ENCODE peak calls at places on chromosomes 1 and 21, in six cellular contexts. C is ovary, Q is breast epithelium, B is spleen, I is tibial nerve, S is gastrocnemius medialis. A is an unnamed sample.

GRCh38 chr1:9538669-9539164 is 548 bp upstream of the SLC25A33 start:
- DNase-seq in B (peak), Q (no peak), S (no peak), C (peak), I (no peak), A (no peak)

GRCh38 chr1:14945132-14946010 is 208.2 kb upstream of the TMEM51 start:
- DNase-seq in S (no peak), C (peak), B (no peak), I (no peak), Q (no peak), A (no peak)

GRCh38 chr1:156238248-156238647 is 3.7 kb upstream of the BGLAP start:
- DNase-seq in S (no peak), C (no peak), Q (no peak), I (no peak), B (no peak), A (no peak)

GRCh38 chr1:168879906-168880734 is 151.1 kb upstream of the DPT start:
- DNase-seq in S (peak), Q (no peak), C (peak), B (no peak), I (peak), A (no peak)

GRCh38 chr1:111407297-111407696 is 20.2 kb downstream of the OVGP1 start:
- DNase-seq in C (no peak), I (no peak), S (no peak), B (no peak), Q (no peak), A (no peak)

GRCh38 chr1:52552236-52552504 is 722 bp downstream of the TUT4 start:
- DNase-seq in I (peak), C (peak), S (peak), B (peak), Q (no peak), A (peak)

GRCh38 chr1:67627336-67627735 is 57.7 kb upstream of the GADD45A start:
- DNase-seq in Q (no peak), S (no peak), C (no peak), B (no peak), I (no peak), A (no peak)

GRCh38 chr1:234680331-234680904 is 70.4 kb upstream of the IRF2BP2 start:
- DNase-seq in C (no peak), S (no peak), Q (peak), B (no peak), I (no peak), A (no peak)

GRCh38 chr1:155085504-155086181 is 7.0 kb downstream of the EFNA3 start:
- DNase-seq in S (peak), B (peak), Q (peak), C (peak), I (peak), A (no peak)

GRCh38 chr21:41396452-41397107 is 29.5 kb upstream of the MX1 start:
- DNase-seq in I (no peak), C (no peak), B (peak), S (peak), Q (peak), A (no peak)

GRCh38 chr1:156601122-156601830 is at the start of gene GPATCH4:
- DNase-seq in Q (peak), S (peak), B (peak), C (peak), I (peak), A (no peak)

GRCh38 chr1:35243681-35244080 is 24.8 kb upstream of the ZMYM4 start:
- DNase-seq in C (no peak), B (no peak), I (peak), S (no peak), Q (no peak), A (no peak)

GRCh38 chr1:1307908-1308755 is at the start of the genes ACAP3 and PUSL1:
- DNase-seq in Q (peak), I (peak), S (peak), B (peak), C (peak), A (peak)

GRCh38 chr1:109959974-109960744 is 24.4 kb upstream of the AHCYL1 start:
- DNase-seq in I (no peak), C (no peak), B (no peak), S (no peak), Q (no peak), A (no peak)

GRCh38 chr1:155513300-155513926 is 49.2 kb downstream of the ASH1L start:
- DNase-seq in I (no peak), S (no peak), C (no peak), B (no peak), Q (no peak), A (no peak)

GRCh38 chr1:88655685-88656299 is 28.3 kb upstream of the PKN2 start:
- DNase-seq in C (no peak), B (no peak), I (no peak), Q (no peak), S (no peak), A (no peak)

GRCh38 chr1:205247130-205247921 is 19.6 kb downstream of the TMCC2 start:
- DNase-seq in Q (no peak), S (peak), I (no peak), B (peak), C (peak), A (no peak)

GRCh38 chr1:93186667-93187066 is 6.1 kb downstream of the CCDC18 start:
- DNase-seq in C (no peak), S (no peak), B (no peak), Q (no peak), I (no peak), A (no peak)

GRCh38 chr1:36948606-36949005 is 85.7 kb downstream of the GRIK3 start:
- DNase-seq in B (no peak), Q (no peak), I (no peak), C (no peak), S (no peak), A (no peak)

DNA sequence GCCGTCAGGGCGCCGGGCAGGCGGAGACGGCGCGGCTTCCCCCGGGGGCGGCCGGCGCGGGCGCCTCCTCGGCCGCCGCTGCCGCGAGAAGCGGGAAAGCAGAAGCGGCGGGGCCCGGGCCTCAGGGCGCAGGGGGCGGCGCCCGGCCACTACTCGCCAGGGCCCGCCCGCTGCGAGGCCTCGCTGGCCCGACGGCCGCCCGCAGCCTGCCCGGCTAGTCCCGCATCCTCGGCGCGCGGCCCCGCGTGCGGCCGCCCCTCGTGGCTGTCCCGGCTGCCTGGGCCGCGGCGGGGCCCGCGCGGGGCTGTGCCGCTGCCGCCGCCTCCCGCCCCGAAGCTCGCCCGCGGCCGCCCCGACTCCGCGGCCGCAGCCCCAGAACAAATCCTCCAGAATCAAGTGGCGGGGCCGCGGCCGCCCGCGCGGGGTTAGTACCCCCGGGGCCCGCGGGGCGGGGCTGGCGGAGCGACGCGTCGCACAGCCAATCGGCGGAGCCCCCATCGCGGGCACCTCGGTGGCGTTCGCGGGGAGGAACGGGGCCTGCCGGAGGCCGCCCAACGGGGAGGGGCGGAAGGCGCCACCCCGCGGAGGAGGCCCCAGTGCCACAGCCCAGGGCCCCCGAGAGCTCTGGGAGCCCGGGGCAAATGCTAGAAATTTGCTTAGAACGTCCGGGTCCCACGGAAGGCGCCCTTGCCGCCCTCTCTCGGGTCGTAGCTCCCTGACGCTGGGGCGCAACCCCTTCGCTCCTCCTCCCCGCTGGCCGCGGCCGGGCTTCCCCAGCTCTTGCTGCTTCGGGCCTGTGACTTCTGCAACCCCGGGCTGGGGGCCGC is at the start of gene RUNX3:
- DNase-seq in B (peak), S (peak), I (no peak), C (no peak), Q (no peak), A (peak)
- TF ChIP-seq POLR2A in B (no peak), S (no peak), I (no peak), C (no peak), Q (no peak), A (peak)

GRCh38 chr1:203477748-203478147 is 2.1 kb downstream of the PRELP start:
- DNase-seq in C (no peak), B (no peak), Q (no peak), I (no peak), S (no peak), A (no peak)

GRCh38 chr1:203473781-203474305 is 1.8 kb upstream of the PRELP start:
- DNase-seq in C (peak), Q (no peak), B (peak), I (no peak), S (no peak), A (no peak)

GRCh38 chr1:203473281-203473680 is 2.3 kb upstream of the PRELP start:
- DNase-seq in B (no peak), C (peak), Q (no peak), I (no peak), S (no peak), A (no peak)

GRCh38 chr1:203476223-203476622 is 617 bp downstream of the PRELP start:
- DNase-seq in C (peak), B (peak), S (no peak), I (no peak), Q (no peak), A (no peak)

GRCh38 chr1:203475012-203475981 is at the start of gene PRELP:
- DNase-seq in I (peak), S (peak), B (peak), C (peak), Q (no peak), A (no peak)
- TF ChIP-seq POLR2A in I (peak), S (peak), B (no peak), C (peak), Q (peak), A (no peak)

GRCh38 chr1:41020109-41020576 is 1.4 kb downstream of the SLFNL1 start:
- DNase-seq in C (no peak), Q (no peak), S (no peak), B (no peak), I (no peak), A (no peak)
- TF ChIP-seq POLR2A in C (no peak), Q (no peak), S (no peak), B (no peak), I (no peak), A (no peak)

DNA sequence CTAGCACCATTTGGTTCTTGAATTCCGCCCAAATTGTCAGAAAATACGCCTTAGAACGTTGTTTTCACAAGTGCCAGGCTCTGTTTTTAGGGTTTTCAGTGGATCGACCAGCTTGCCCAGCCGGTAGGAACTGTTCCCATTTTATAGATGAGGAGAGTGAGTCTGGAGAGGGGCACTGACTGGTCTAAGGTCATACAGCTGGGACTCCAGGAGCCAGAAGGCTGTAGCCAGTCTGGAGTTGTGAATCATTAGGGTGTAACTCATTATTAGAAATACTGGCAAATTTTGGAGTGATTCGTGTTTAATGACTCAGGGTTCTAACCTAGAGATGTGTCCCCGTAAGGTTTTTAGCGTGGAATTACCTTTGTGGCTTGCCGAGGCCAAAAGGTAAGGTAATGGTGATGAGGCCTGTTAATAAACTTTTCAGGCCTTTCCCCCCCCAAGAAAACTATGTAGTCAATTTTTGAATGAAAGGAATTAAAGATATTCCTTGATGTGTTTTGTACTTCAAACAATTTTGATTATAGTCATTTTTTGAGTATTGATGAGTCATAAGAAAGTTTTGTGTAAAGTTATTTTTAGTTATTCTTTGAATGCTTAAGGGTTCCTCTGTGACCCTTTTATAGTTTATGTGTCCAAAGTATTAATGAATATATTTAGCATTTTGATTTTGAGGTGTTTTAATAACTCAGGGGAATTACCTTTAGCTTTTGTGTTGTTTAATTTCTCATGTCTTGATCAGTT is 2.1 kb downstream of the DYRK1A start:
- DNase-seq in S (no peak), C (no peak), Q (no peak), I (no peak), B (no peak), A (no peak)
- TF ChIP-seq POLR2A in S (no peak), C (no peak), Q (no peak), I (no peak), B (no peak), A (peak)

DNA sequence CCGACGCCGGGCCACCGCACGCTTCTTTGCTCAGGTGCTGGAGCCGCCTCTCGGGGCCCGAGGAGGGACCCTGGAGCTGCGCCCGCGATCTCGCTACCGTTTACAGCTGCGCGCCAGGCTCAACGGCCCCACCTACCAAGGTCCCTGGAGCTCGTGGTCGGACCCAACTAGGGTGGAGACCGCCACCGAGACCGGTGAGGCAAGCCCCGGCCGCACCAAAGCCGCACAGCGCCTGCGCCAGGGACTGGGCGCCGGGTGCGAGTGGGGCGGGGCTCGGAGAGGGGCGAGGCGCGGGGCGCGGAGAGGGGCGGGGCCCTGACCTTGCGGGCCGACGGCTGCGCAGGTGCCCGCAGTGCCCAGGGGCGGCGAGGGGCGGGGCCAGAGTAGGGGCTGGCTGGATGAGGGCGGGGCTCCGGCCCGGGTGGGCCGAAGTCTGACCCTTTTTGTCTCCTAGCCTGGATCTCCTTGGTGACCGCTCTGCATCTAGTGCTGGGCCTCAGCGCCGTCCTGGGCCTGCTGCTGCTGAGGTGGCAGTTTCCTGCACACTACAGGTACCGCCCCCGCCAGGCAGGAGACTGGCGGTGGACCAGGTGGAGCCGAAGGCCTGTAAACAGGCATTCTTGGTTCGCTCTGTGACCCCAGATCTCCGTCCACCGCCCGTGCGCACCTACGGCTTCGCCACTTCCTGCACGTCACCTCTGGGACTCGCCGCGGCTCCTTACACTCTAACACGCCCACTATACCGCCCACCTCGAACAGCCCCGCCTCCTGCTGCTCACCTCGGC is 9.8 kb upstream of the CDC20 start:
- DNase-seq in B (peak), C (peak), S (peak), Q (peak), I (peak), A (no peak)
- TF ChIP-seq POLR2A in B (no peak), C (peak), S (peak), Q (peak), I (no peak), A (no peak)

GRCh38 chr1:3852711-3853498 is 4.1 kb downstream of the CEP104 start:
- DNase-seq in S (no peak), C (no peak), B (no peak), I (no peak), Q (no peak), A (no peak)

GRCh38 chr1:3852091-3852490 is 4.9 kb downstream of the CEP104 start:
- DNase-seq in C (no peak), B (no peak), S (no peak), I (no peak), Q (no peak), A (no peak)

GRCh38 chr1:3857791-3858129 is 484 bp downstream of the DFFB start:
- DNase-seq in Q (no peak), C (no peak), S (no peak), I (no peak), B (no peak), A (peak)

GRCh38 chr1:3858231-3858981 is 1.1 kb downstream of the DFFB start:
- DNase-seq in S (no peak), C (no peak), Q (no peak), B (peak), I (no peak), A (no peak)

DNA sequence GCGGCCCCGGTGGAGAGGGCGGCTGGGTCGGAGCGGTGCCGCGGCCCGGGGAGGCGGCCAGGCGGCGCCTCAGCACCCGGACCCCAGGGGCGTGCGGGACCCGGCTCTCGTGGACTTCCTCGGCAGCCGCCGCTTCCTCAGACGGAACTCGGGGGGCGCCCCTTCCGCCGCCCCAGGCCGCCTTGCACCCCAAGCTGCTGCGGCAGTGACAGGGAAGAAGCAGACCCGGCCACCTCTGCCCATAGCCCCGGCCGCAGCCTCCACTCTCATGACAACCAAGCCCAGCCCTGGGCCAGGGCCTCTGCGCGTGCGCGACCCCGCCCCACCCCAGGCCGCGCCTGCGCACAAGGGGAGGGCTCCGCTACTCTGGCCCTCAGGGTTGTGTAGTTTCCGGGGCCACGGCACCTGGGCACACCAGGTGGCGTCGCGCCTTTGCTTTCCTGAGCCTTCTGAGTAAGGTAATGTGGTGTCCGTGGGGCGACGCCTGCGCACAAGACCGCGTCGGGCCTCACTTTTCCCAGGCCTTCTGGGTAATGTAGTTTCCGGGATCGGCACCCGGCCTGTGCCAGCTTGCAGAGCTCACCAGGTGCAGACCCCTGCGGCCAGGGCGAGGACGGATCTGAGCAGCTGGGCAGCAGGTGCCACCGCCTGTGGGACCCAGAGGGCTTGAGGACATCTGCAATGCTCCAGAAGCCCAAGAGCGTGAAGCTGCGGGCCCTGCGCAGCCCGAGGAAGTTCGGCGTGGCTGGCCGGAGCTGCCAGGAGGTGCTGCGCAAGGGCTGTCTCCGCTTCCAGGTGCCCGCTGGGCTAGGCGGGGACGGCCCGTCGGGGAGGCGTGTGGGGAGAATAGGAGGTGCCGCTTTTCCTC is at the start of the genes CEP104 and DFFB:
- DNase-seq in C (peak), B (peak), Q (peak), I (peak), S (peak), A (peak)
- TF ChIP-seq POLR2A in C (no peak), B (peak), Q (peak), I (no peak), S (peak), A (peak)